ENCODE peak calls at places on chromosomes 4 and X, in five cellular contexts. A, J, I, X and M are unnamed samples.

GRCh38 chr4:32661229-32661628 is 1941.1 kb downstream of the PCDH7 start:
- DNase-seq in A (no peak), J (no peak), I (no peak), X (no peak), M (no peak)

GRCh38 chr4:147488551-147488950 is 7.7 kb downstream of the EDNRA start:
- DNase-seq in A (no peak), J (no peak), I (no peak), X (no peak), M (no peak)

GRCh38 chr4:38675167-38676121 is 11.4 kb downstream of the KLF3 start:
- DNase-seq in A (peak), J (peak), I (peak), X (peak), M (no peak)

GRCh38 chr4:122930877-122931276 is 8.5 kb upstream of the NUDT6 start:
- DNase-seq in A (peak), J (no peak), I (no peak), X (no peak), M (no peak)

GRCh38 chrX:9153299-9153698 is 119.4 kb upstream of the FAM9B start:
- DNase-seq in A (peak), J (no peak), I (peak), X (no peak), M (no peak)

GRCh38 chr4:2942532-2943363 is 20.5 kb downstream of the NOP14 start:
- DNase-seq in A (no peak), J (no peak), I (no peak), X (no peak), M (peak)

GRCh38 chr4:30295652-30296051 is 424.5 kb upstream of the PCDH7 start:
- DNase-seq in A (no peak), J (peak), I (no peak), X (no peak), M (no peak)

GRCh38 chrX:111131572-111131971 is 35.6 kb downstream of the PAK3 start:
- DNase-seq in A (peak), J (peak), I (no peak), X (no peak), M (no peak)

GRCh38 chrX:55451626-55451989 is 319 bp upstream of the MAGEH1 start:
- DNase-seq in A (no peak), J (no peak), I (no peak), X (no peak), M (no peak)

GRCh38 chrX:55451125-55451524 is 802 bp upstream of the MAGEH1 start:
- DNase-seq in A (no peak), J (no peak), I (no peak), X (no peak), M (no peak)

GRCh38 chrX:55452825-55453124 is 848 bp downstream of the MAGEH1 start:
- DNase-seq in A (no peak), J (no peak), I (no peak), X (peak), M (no peak)

GRCh38 chrX:55451990-55452824 is at the start of gene MAGEH1:
- DNase-seq in A (peak), J (peak), I (peak), X (peak), M (peak)

GRCh38 chrX:55450259-55450658 is 1.7 kb upstream of the MAGEH1 start:
- DNase-seq in A (peak), J (peak), I (no peak), X (no peak), M (no peak)
- TF ChIP-seq CTCF in A (peak), J (peak), I (no peak), X (no peak), M (no peak)

GRCh38 chrX:16739574-16739973 is 20.2 kb downstream of the SYAP1 start:
- DNase-seq in A (peak), J (peak), I (no peak), X (no peak), M (no peak)
- H3K9ac ChIP-seq in A (no peak), J (no peak), I (no peak), X (no peak), M (no peak)

GRCh38 chrX:148555101-148555500 is 54.7 kb downstream of the AFF2 start:
- DNase-seq in A (no peak), J (peak), I (no peak), X (no peak), M (no peak)

GRCh38 chrX:148556498-148556897 is 56.1 kb downstream of the AFF2 start:
- DNase-seq in A (no peak), J (no peak), I (no peak), X (no peak), M (no peak)

DNA sequence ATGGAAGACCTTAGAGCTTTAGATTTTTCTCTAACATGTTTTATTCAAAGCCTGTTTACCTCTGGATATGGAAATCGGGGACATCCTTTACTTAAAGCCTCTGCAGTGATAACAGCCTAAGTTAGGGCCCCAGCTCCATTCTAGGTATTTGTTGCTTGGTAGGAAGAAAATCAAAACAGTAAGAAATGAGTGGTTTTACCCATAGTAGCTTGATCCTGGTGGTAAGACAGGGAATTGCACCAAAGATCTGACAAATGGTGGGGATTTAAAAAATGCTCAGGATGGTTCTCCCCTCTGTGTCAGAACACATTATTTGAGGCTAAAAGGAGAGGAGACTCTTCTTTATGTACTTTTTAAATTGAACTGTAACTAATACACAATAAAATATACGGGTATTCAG is 52.4 kb downstream of the AFF2 start:
- DNase-seq in A (no peak), J (no peak), I (no peak), X (no peak), M (no peak)
- TF ChIP-seq CTCF in A (no peak), J (peak), I (peak), X (peak), M (no peak)

GRCh38 chr4:14152834-14153519 is 525.5 kb upstream of the BOD1L1 start:
- DNase-seq in A (no peak), J (no peak), I (peak), X (no peak), M (no peak)

GRCh38 chr4:14155803-14156202 is 528.3 kb upstream of the BOD1L1 start:
- DNase-seq in A (no peak), J (no peak), I (no peak), X (no peak), M (no peak)

DNA sequence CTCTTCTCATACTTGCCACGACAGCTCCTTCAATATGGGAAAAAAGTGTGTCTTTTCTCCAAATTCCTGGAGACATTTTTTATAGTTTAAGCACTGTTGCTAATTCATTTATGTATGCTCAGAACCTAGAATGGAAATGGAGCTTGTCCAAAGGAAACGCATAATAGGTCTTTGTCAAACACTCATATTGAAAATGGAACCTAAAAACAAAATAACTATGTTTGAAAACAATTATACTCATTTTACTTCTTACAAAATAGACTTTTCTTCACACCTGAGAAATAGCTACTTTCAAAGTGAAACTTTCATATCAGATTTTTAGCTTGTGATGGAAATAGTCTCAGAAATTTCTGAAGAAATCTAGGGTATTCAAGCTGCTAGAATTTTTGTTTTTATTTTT is 529.7 kb upstream of the BOD1L1 start:
- DNase-seq in A (no peak), J (no peak), I (no peak), X (no peak), M (no peak)
- H3K9ac ChIP-seq in A (no peak), J (no peak), I (no peak), X (no peak), M (no peak)

GRCh38 chrX:42673411-42673810 is 104.6 kb downstream of the PPP1R2C start:
- DNase-seq in A (no peak), J (no peak), I (no peak), X (no peak), M (no peak)
- TF ChIP-seq CTCF in A (no peak), J (no peak), I (no peak), X (no peak), M (no peak)